ENCODE peak calls at places on chromosomes 4 and X, in seven cellular contexts. X is esophagus mucosa, L is A549, F is HepG2, U is T-helper 17 cell, E is left lung, K is left ventricle myocardium superior. Q is an unnamed sample.

GRCh38 chr4:142824368-142824767 is 21.7 kb downstream of the INPP4B start:
- ATAC-seq in L (no peak), X (no peak), F (no peak), K (no peak), E (no peak), U (no peak), Q (peak)

GRCh38 chr4:10006604-10007435 is 14.5 kb downstream of the SLC2A9 start:
- ATAC-seq in F (peak), E (peak), U (no peak), K (peak), X (peak), L (peak), Q (no peak)

GRCh38 chrX:17214962-17215361 is 160.0 kb upstream of the NHS start:
- ATAC-seq in K (no peak), U (no peak), L (no peak), X (no peak), F (no peak), E (no peak), Q (no peak)

GRCh38 chr4:113511944-113512343 is 249.6 kb downstream of the CAMK2D start:
- ATAC-seq in E (no peak), K (peak), X (no peak), F (no peak), U (no peak), L (no peak), Q (no peak)

GRCh38 chr4:102598102-102598758 is 97.1 kb downstream of the NFKB1 start:
- ATAC-seq in F (no peak), U (peak), L (no peak), X (no peak), E (peak), K (peak), Q (peak)

GRCh38 chrX:72714471-72714916 is 388 bp upstream of the PHKA1 start:
- ATAC-seq in E (peak), U (no peak), F (peak), K (peak), L (peak), X (peak), Q (peak)

GRCh38 chrX:69387559-69388487 is 116.3 kb upstream of the NALF2 start:
- ATAC-seq in U (no peak), L (peak), K (peak), X (peak), F (peak), E (peak), Q (peak)

GRCh38 chr4:98267498-98267897 is 6.3 kb downstream of the RAP1GDS1 start:
- ATAC-seq in X (no peak), U (no peak), E (no peak), F (no peak), K (no peak), L (no peak), Q (no peak)

GRCh38 chr4:112967109-112967508 is 82.3 kb upstream of the ANK2 start:
- ATAC-seq in X (no peak), K (no peak), U (no peak), L (no peak), E (no peak), F (no peak), Q (no peak)

GRCh38 chr4:32002037-32002747 is 1282.0 kb downstream of the PCDH7 start:
- ATAC-seq in L (peak), K (no peak), X (no peak), U (no peak), E (no peak), F (no peak), Q (no peak)

GRCh38 chrX:18725316-18725943 is 18.0 kb downstream of the PPEF1 start:
- ATAC-seq in U (no peak), F (no peak), K (no peak), L (no peak), E (peak), X (no peak), Q (no peak)

GRCh38 chrX:16586371-16587112 is 63.4 kb upstream of the S100G start:
- ATAC-seq in U (no peak), K (no peak), X (no peak), F (no peak), L (no peak), E (no peak), Q (no peak)

GRCh38 chr4:22174640-22175039 is 226.1 kb upstream of the KCNIP4 start:
- ATAC-seq in U (no peak), F (no peak), L (no peak), E (no peak), X (no peak), K (no peak), Q (no peak)

GRCh38 chr4:124060261-124060918 is 652.1 kb downstream of the ANKRD50 start:
- ATAC-seq in U (no peak), L (no peak), K (peak), F (no peak), E (peak), X (peak), Q (peak)

Q was measured in SK-N-SH treated with all-trans-retinoic acid at 6 μM for 48 hours.